ENCODE peak calls at places on chromosome 9, in four cellular contexts. J is BE2C, Z is fibroblast of lung, K is neural progenitor cell. P is an unnamed sample.

GRCh38 chr9:120974181-120974580 is 47.6 kb upstream of the TRAF1 start:
- DNase-seq in J (no peak), Z (no peak), K (no peak), P (no peak)

GRCh38 chr9:70962761-70963445 is 158.5 kb downstream of the TRPM3 start:
- DNase-seq in J (no peak), Z (no peak), K (no peak), P (no peak)

GRCh38 chr9:86921141-86921868 is 26.0 kb downstream of the GAS1 start:
- DNase-seq in J (no peak), Z (no peak), K (no peak), P (no peak)

GRCh38 chr9:4108708-4109444 is 191.0 kb downstream of the GLIS3 start:
- DNase-seq in J (no peak), Z (no peak), K (peak; percentile 30), P (no peak)

GRCh38 chr9:26955921-26956886 is at the start of gene IFT74:
- DNase-seq in J (peak; percentile 98), Z (peak; percentile 99), K (peak; percentile 99), P (peak; percentile 96)

GRCh38 chr9:89748831-89749499 is 144.2 kb downstream of the GADD45G start:
- DNase-seq in J (peak; percentile 37), Z (no peak), K (no peak), P (no peak)

GRCh38 chr9:123658792-123659191 is 271.1 kb downstream of the DENND1A start:
- DNase-seq in J (no peak), Z (no peak), K (no peak), P (no peak)

GRCh38 chr9:106862946-106863740 is at the start of gene ZNF462:
- DNase-seq in J (peak; percentile 63), Z (peak; percentile 86), K (peak; percentile 69), P (no peak)

GRCh38 chr9:15513335-15513734 is 2.6 kb upstream of the PSIP1 start:
- DNase-seq in J (peak; percentile 23), Z (peak; percentile 36), K (peak; percentile 66), P (no peak)

GRCh38 chr9:72947987-72948465 is 4.8 kb downstream of the ALDH1A1 start:
- DNase-seq in J (no peak), Z (no peak), K (no peak), P (no peak)

GRCh38 chr9:118503236-118503635 is 799.0 kb downstream of the TLR4 start:
- DNase-seq in J (no peak), Z (no peak), K (no peak), P (no peak)

GRCh38 chr9:131402073-131402472 is 8.2 kb downstream of the PRRC2B start:
- DNase-seq in J (no peak), Z (peak; percentile 54), K (no peak), P (no peak)

GRCh38 chr9:5939530-5939929 is 48.8 kb downstream of the MLANA start:
- DNase-seq in J (no peak), Z (no peak), K (no peak), P (no peak)

GRCh38 chr9:37952731-37953130 is 48.8 kb upstream of the SLC25A51 start:
- DNase-seq in J (no peak), Z (peak; percentile 61), K (no peak), P (peak; percentile 56)

GRCh38 chr9:135136481-135136880 is 49.0 kb downstream of the OLFM1 start:
- DNase-seq in J (peak; percentile 59), Z (no peak), K (no peak), P (no peak)

GRCh38 chr9:133950206-133950915 is 41.8 kb downstream of the VAV2 start:
- DNase-seq in J (peak; percentile 43), Z (peak; percentile 70), K (no peak), P (peak; percentile 16)

GRCh38 chr9:93084471-93084881 is 11.5 kb upstream of the CARD19 start:
- DNase-seq in J (no peak), Z (no peak), K (no peak), P (no peak)
- TF ChIP-seq CTCF in J (no peak), Z (no peak), K (no peak), P (no peak)

DNA sequence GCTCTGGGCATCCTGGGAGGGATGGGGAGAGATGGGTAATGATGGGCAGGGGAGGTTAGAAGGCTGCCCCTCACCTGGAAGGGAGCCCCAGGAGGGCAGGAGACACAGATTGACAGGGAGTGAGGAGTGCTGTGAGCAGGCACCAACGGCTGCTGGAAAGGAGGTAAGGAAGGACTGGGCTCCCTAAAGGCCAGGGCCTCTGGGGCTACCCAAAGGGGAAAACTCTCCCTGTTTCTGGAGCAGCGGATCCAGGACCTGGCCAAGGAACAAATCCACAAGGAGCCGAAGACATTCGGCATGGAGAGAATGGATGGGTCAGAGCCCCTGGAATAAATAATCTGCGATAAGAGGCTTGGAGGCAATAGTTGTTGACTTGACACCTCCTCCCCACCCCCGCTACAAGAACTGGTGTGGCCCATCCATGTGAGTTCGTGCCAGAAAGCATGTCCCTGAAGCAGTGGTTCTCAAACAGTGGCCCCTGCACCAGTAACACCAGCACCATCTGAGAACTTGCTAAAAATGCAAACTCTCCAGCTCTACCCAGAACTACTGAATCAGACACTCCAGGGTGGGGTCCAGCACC is 208.3 kb downstream of the GABBR2 start:
- DNase-seq in J (no peak), Z (no peak), K (no peak), P (no peak)
- H3K4me3 ChIP-seq in J (no peak overlapping the region), Z (no peak overlapping the region), K (no peak overlapping the region), P (no peak overlapping the region)

GRCh38 chr9:91422832-91423711 is 560 bp downstream of the NFIL3 start:
- DNase-seq in J (no peak), Z (peak; percentile 94), K (peak; percentile 84), P (no peak)
- TF ChIP-seq CTCF in J (peak; percentile 27), Z (peak; percentile 17), K (peak; percentile 39), P (peak; percentile 6)

GRCh38 chr9:125426926-125427325 is 165.3 kb downstream of the GAPVD1 start:
- DNase-seq in J (no peak), Z (no peak), K (no peak), P (no peak)
- H3K4me3 ChIP-seq in J (no peak overlapping the region), Z (no peak overlapping the region), K (no peak overlapping the region), P (no peak overlapping the region)

GRCh38 chr9:137690939-137691647 is 72.3 kb downstream of the EHMT1 start:
- DNase-seq in J (no peak), Z (no peak), K (no peak), P (no peak)

GRCh38 chr9:137688725-137689124 is 69.9 kb downstream of the EHMT1 start:
- DNase-seq in J (no peak), Z (no peak), K (no peak), P (no peak)

GRCh38 chr9:137689745-137690529 is 71.1 kb downstream of the EHMT1 start:
- DNase-seq in J (no peak), Z (peak; percentile 85), K (no peak), P (no peak)

GRCh38 chr9:137694236-137694959 is 75.6 kb downstream of the EHMT1 start:
- DNase-seq in J (no peak), Z (no peak), K (no peak), P (no peak)

GRCh38 chr9:137691648-137692357 is 73.0 kb downstream of the EHMT1 start:
- DNase-seq in J (no peak), Z (no peak), K (no peak), P (no peak)
- TF ChIP-seq CTCF in J (no peak), Z (no peak), K (no peak), P (no peak)

DNA sequence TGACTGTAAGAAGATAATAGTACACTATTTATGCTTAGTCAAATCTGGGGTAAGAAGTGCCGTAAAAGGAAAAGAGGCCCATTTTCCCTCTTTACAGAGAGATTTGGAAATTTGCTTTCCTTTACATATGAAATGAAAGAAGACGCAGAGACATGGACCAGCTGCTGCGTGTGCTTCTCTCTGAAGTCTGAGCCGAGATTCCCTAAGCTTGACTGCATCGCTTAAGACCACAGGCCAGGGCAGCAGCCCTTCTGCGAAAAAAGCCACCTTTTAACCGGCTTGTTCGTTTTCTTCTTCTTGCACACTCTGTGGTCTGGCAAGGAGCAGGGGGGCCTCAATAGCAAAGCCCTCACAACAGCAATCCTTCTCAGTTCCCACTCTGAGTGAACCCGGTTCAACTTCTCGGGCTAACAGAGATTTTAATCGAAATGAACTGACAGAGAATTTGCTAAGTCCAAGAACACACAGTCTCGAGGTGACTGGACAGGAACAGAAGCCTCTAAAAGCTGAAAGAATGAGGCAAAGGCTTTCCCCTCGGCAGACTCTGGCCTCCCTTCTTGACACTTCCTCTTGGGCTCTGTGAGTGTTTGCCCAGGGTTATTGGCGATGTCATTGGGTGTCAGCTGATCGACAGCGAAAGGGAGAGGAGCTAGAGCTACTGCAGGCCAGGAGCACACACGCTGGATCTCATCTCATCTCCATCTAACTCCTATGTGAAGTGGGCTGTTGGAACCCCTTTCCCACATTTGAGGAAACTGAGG is 512.9 kb upstream of the KLF4 start:
- DNase-seq in J (no peak), Z (peak; percentile 96), K (no peak), P (no peak)
- H3K4me3 ChIP-seq in J (no peak overlapping the region), Z (no peak overlapping the region), K (no peak overlapping the region), P (no peak overlapping the region)